ENCODE peak calls at places on chromosome 19, in nine cellular contexts. P is cardiac muscle cell; L is SK-N-SH; E is fibroblast of lung; X is aorta; F is colonic mucosa; S is CD8-positive, alpha-beta T cell; Q is sigmoid colon; T is testis. U is an unnamed sample. For H3K4me1 and H3K27me3, the result is how much of the 10 kb centered on the place peaks cover.

GRCh38 chr19:33703821-33704220 is 82.1 kb downstream of the CHST8 start:
- DNase-seq in L (peak), P (no peak), S (no peak), E (no peak), X (peak), F (no peak), Q (peak), T (no peak), U (no peak)

GRCh38 chr19:43329989-43330388 is 23.5 kb upstream of the CD177 start:
- DNase-seq in T (no peak), E (no peak), S (no peak), L (no peak), P (no peak), F (peak), Q (no peak), X (no peak), U (no peak)

GRCh38 chr19:9295411-9295849 is 14.2 kb downstream of the ZNF699 start:
- DNase-seq in Q (no peak), T (no peak), E (peak), X (no peak), P (no peak), F (no peak), L (no peak), S (no peak), U (no peak)

GRCh38 chr19:3192228-3192635 is 6.5 kb downstream of the NCLN start:
- DNase-seq in S (no peak), T (no peak), X (peak), F (no peak), Q (no peak), L (no peak), P (no peak), E (no peak), U (no peak)

GRCh38 chr19:50224986-50225747 is 21.7 kb downstream of the MYH14 start:
- DNase-seq in Q (no peak), S (no peak), L (no peak), E (no peak), P (no peak), F (no peak), X (no peak), T (no peak), U (no peak)

GRCh38 chr19:37932985-37933953 is 26.3 kb downstream of the SIPA1L3 start:
- DNase-seq in T (no peak), F (peak), E (peak), S (no peak), Q (no peak), P (no peak), X (no peak), L (peak), U (peak)

GRCh38 chr19:52270266-52270885 is 989 bp downstream of the ZNF766 start:
- DNase-seq in T (no peak), Q (no peak), X (no peak), F (no peak), S (no peak), E (peak), P (no peak), L (peak), U (peak)

GRCh38 chr19:54207908-54208783 is 7.5 kb downstream of the RPS9 start:
- DNase-seq in F (peak), S (no peak), P (no peak), T (peak), L (no peak), Q (peak), E (peak), X (peak), U (peak)

GRCh38 chr19:9958451-9958850 is 22.1 kb upstream of the OLFM2 start:
- DNase-seq in X (no peak), T (no peak), L (no peak), Q (no peak), S (no peak), P (no peak), E (peak), F (no peak), U (no peak)

GRCh38 chr19:23402388-23402787 is 7.1 kb upstream of the ZNF91 start:
- DNase-seq in P (no peak), F (no peak), L (no peak), S (no peak), T (no peak), E (no peak), X (no peak), Q (no peak), U (no peak)

GRCh38 chr19:18992696-18993095 is 40.6 kb downstream of the SUGP2 start:
- DNase-seq in X (no peak), F (no peak), T (no peak), Q (no peak), P (no peak), S (no peak), E (no peak), L (no peak), U (no peak)

GRCh38 chr19:19385900-19386339 is 19.6 kb upstream of the GATAD2A start:
- DNase-seq in S (no peak), P (peak), Q (no peak), X (peak), F (no peak), T (no peak), L (no peak), E (peak), U (no peak)

GRCh38 chr19:11168568-11168967 is 13.0 kb upstream of the SPC24 start:
- DNase-seq in L (no peak), F (no peak), S (no peak), Q (no peak), P (no peak), E (peak), X (no peak), T (no peak), U (no peak)

GRCh38 chr19:18741566-18742121 is 49.5 kb downstream of the COMP start:
- DNase-seq in P (no peak), E (no peak), F (peak), Q (no peak), S (no peak), L (no peak), T (peak), X (no peak), U (no peak)

GRCh38 chr19:54335979-54336892 is 2.7 kb downstream of the LILRA4 start:
- DNase-seq in T (no peak), S (no peak), L (no peak), Q (no peak), F (no peak), P (no peak), E (no peak), X (no peak), U (no peak)

DNA sequence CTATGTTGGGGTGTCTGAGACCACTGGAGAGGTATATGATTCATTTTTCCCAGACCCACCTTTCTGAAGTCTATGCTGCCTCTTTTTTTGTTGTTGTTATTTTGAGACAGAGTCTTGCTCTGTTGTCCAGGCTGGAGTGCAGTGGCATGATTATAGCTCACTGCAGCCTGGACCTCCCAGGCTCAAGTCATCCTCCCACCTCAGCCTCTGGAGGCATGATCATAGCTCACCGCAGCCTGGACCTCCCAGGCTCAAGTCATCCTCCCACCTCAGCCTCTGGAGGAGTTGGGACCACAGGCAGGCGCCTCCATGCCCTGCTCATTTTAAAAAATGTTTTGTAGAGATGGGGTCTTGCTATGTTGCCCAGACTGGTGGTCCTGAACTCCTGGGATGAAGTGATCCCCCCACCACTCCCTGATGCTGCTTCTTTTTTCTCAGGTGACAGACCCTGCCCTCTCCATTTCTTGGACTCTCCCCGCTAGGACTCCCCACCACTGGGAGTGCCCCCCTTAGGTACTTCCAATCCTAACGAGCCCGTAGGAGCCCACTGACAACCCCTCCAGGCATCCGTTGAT is 45.3 kb downstream of the ARHGEF18 start:
- DNase-seq in Q (no peak), L (no peak), S (no peak), E (no peak), X (no peak), P (no peak), F (no peak), T (no peak), U (no peak)
- H3K4me1 ChIP-seq in Q (under half), L (under half), S (under half), E (under half), X (under half), P (under half), F (under half), T (under half), U (under half)

DNA sequence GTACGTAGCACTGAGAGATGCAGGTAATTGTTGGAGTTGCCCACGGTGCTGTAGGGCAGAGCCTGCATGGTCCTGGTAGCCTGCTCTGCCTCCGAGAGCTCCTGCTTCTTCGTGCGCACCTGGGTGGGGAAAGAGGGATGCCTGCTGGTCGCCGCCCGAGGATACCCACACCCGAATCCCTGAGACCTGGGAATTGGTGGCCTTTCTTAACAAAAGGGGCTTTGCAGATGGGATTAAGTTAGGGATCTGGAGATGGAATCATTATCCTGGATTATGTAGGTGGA is 9.4 kb downstream of the C3 start:
- DNase-seq in T (no peak), S (no peak), F (no peak), Q (no peak), X (no peak), P (no peak), L (no peak), E (no peak), U (no peak)
- H3K27me3 ChIP-seq in T (under half), S (under half), F (under half), Q (half or more), X (under half), P (under half), L (under half), E (under half), U (under half)

GRCh38 chr19:46882034-46882433 is 21.2 kb downstream of the ARHGAP35 start:
- DNase-seq in L (no peak), E (no peak), X (no peak), P (no peak), S (no peak), F (no peak), Q (no peak), T (no peak), U (peak)
- H3K4me1 ChIP-seq in L (under half), E (under half), X (under half), P (under half), S (under half), F (under half), Q (under half), T (under half), U (under half)

GRCh38 chr19:32313866-32314265 is 31.5 kb upstream of the ZNF507 start:
- DNase-seq in P (no peak), S (no peak), F (no peak), L (no peak), Q (no peak), T (no peak), X (no peak), E (no peak), U (peak)

GRCh38 chr19:32308436-32309077 is 36.9 kb upstream of the ZNF507 start:
- DNase-seq in L (no peak), F (no peak), Q (no peak), P (no peak), T (no peak), S (no peak), E (no peak), X (no peak), U (no peak)

GRCh38 chr19:32311371-32311770 is 34.0 kb upstream of the ZNF507 start:
- DNase-seq in E (no peak), S (no peak), F (no peak), T (no peak), X (no peak), Q (no peak), L (no peak), P (no peak), U (no peak)

GRCh38 chr19:32307591-32307990 is 37.8 kb upstream of the ZNF507 start:
- DNase-seq in T (no peak), S (no peak), F (no peak), X (no peak), Q (no peak), L (no peak), E (no peak), P (no peak), U (no peak)

DNA sequence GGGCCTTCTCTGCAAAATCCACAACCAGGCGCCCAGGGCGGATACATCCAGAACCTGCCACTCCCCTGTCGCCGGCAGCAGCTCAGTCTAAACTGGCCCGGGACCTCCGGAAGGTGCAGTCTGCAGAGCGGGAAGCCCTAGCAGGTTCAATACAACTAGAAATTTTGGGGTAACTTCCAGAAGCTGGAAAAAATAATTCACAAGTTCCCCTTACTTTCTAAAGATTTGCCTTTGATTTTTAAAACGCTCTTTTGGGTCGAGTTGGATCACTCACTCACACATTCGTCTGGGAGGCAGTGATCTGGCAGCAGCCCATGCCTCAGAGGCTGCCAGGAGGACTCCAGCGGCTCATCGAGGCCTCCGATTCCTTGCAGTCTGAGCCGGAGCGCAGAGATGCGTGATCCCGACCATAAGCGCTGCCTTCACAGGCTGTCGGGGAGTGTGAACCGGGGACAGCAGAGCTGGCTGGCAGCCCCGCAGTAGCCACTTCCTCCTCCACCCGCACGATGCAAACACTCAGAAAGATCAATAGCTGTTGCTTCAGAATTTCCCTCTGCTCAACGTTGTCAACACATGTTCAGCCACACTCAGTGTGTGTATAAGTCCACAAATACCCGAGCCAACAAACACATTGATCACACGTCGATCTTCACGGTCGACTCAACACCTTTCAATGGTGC is 35.6 kb upstream of the ZNF507 start:
- DNase-seq in P (no peak), X (no peak), L (no peak), T (no peak), Q (no peak), E (no peak), S (no peak), F (no peak), U (no peak)
- H3K27me3 ChIP-seq in P (under half), X (under half), L (under half), T (under half), Q (under half), E (under half), S (under half), F (under half), U (under half)

DNA sequence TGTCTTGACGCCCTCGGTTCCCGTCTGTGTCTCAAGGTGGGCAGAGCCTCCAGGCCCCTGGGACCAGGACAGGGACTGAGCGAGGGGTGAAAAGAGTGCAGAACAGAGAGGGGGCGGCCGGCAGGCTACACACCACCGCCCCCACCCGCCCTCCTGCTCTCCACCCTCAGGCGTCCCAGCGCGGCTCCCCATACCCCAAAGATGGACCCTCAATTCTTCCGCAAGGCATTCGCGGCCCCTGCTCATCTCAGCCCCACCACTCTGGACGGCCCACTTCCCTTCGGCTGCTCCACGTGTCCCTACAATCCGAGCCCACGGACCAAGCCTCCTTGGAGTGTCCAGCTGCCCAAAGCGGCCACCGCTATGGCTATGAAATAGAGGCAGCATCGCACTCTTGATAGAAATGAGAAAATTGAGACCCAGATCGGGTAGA is 1.8 kb downstream of the KLF16 start:
- DNase-seq in Q (no peak), E (no peak), L (no peak), P (no peak), S (no peak), F (peak), T (no peak), X (no peak), U (no peak)
- H3K4me1 ChIP-seq in Q (half or more), E (under half), L (half or more), P (under half), S (half or more), F (under half), T (half or more), X (under half), U (under half)

GRCh38 chr19:41515054-41515652 is 60.8 kb upstream of the CEACAM21 start:
- DNase-seq in L (no peak), X (no peak), S (no peak), P (no peak), F (no peak), T (no peak), Q (no peak), E (no peak), U (peak)
- H3K27me3 ChIP-seq in L (half or more), X (under half), S (under half), P (under half), F (under half), T (under half), Q (half or more), E (under half), U (half or more)

GRCh38 chr19:16369306-16369663 is 44.7 kb downstream of the KLF2 start:
- DNase-seq in F (no peak), T (no peak), S (no peak), Q (peak), L (no peak), E (no peak), X (no peak), P (no peak), U (no peak)
- H3K4me1 ChIP-seq in F (under half), T (half or more), S (half or more), Q (under half), L (under half), E (under half), X (under half), P (under half), U (under half)

GRCh38 chr19:39206122-39206521 is 2.1 kb upstream of the SYCN start:
- DNase-seq in Q (no peak), T (no peak), L (no peak), E (no peak), S (no peak), X (no peak), P (no peak), F (no peak), U (no peak)

GRCh38 chr19:39202998-39203355 is 1.1 kb downstream of the SYCN start:
- DNase-seq in S (no peak), E (no peak), Q (no peak), F (no peak), L (no peak), P (no peak), X (no peak), T (no peak), U (no peak)

GRCh38 chr19:39200818-39201145 is 3.3 kb downstream of the SYCN start:
- DNase-seq in X (no peak), P (no peak), E (no peak), F (no peak), S (no peak), Q (no peak), L (no peak), T (no peak), U (no peak)

GRCh38 chr19:39205449-39205764 is 1.3 kb upstream of the SYCN start:
- DNase-seq in E (no peak), F (no peak), S (no peak), X (no peak), T (no peak), Q (no peak), L (no peak), P (no peak), U (no peak)

DNA sequence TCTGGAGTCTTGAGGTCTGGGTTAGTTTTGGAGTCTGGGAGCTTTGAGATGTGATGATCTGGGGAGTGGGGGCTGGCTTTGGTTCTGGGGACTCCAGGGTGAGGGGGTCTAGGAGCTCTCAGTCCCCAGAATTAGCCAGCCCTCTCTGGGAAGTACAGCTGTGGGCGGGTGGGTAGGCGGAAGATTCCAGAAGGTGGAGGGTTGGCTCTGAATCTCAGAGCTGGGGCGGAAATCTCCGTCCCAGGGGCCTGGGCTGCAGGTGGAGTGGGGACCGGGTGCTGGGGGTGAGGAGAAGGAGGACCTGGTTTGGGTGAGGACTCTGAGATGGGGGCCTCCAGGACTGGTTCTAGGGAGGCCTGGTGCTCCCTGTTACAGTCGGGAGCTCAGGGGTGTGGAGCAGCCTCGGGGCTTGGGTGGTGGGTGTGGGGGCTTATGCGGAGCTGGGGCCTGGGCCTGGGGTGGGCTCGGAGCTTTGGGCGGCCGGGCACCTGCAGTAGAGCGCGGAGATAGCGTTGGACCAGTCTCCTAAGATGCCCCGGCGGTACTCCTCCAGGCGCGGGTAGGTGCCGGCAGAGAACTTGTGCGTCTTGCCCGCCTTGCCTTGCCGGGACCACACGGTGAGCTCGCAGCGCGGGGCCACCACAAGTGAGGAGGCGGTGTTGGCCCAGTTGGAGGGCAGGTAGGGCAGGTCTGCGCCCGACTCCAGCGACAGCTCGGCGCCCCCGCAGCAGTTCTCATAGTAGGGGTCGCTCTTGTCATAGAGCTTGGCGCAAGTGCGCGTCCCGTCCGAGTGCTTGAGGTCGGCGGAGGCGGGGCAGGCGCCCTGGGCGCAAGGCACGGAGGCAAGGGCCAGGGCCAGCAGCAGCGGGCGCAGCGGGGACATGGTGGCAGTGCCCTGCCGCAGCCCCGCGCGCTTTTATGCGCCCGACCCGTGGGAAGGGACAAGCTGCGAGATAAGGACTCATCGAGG is at the start of gene SYCN:
- DNase-seq in Q (no peak), F (no peak), E (no peak), T (peak), X (no peak), L (peak), S (no peak), P (no peak), U (peak)
- H3K27me3 ChIP-seq in Q (half or more), F (under half), E (under half), T (under half), X (under half), L (under half), S (under half), P (under half), U (under half)

DNA sequence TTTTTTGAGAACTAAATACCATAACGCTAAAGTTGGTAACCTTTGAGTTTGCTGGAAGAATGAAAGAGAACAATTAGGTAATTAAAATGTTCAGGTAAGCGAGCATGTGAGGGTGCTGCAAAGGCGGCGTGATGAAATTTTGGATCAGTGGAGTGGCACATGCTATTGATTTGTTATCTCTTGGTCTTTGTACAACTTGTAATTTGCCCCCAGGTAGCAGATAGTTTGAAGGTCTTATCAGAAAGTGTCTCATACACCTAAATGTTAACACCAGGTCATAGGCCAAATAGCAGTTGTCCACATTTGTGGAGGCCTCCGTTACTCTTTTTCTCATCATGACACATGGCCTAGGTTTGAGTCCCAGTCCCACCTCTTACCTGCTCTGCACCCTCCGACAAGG is 14.9 kb downstream of the ARHGAP35 start:
- DNase-seq in E (no peak), F (no peak), P (no peak), T (no peak), L (no peak), Q (no peak), S (no peak), X (no peak), U (peak)
- H3K4me1 ChIP-seq in E (under half), F (under half), P (under half), T (under half), L (under half), Q (under half), S (under half), X (under half), U (under half)